ENCODE peak calls at places on chromosomes 16 and 17, in five cellular contexts. P is sigmoid colon, G is GM12891, X is A549, A is esophagus muscularis mucosa. Q is an unnamed sample.

GRCh38 chr17:77371117-77371887 is 230.5 kb downstream of the SEC14L1 start:
- DNase-seq in P (peak; percentile 67), A (no peak), G (no peak), X (no peak), Q (no peak)

GRCh38 chr16:20803192-20803560 is 3.1 kb downstream of the ERI2 start:
- DNase-seq in G (no peak), X (no peak), A (no peak), P (no peak), Q (peak; percentile 15)

GRCh38 chr17:37790153-37790552 is 45.3 kb upstream of the HNF1B start:
- DNase-seq in P (no peak), A (no peak), X (no peak), G (no peak), Q (no peak)

GRCh38 chr16:31093132-31093703 is 1.4 kb downstream of the VKORC1 start:
- DNase-seq in P (no peak), G (no peak), X (no peak), A (no peak), Q (no peak)

GRCh38 chr17:82740906-82741759 is 5.7 kb downstream of the FN3K start:
- DNase-seq in P (no peak), X (no peak), G (no peak), A (no peak), Q (no peak)

GRCh38 chr17:53630115-53630514 is 192.6 kb upstream of the KIF2B start:
- DNase-seq in A (no peak), P (no peak), X (no peak), G (no peak), Q (no peak)

GRCh38 chr16:67389911-67390815 is 3.1 kb downstream of the TPPP3 start:
- DNase-seq in G (no peak), P (peak; percentile 75), A (no peak), X (no peak), Q (no peak)

GRCh38 chr17:61299517-61300513 is 99.8 kb upstream of the TBX2 start:
- DNase-seq in A (no peak), P (no peak), G (no peak), X (no peak), Q (no peak)

GRCh38 chr16:55499951-55500350 is 8.9 kb upstream of the LPCAT2 start:
- DNase-seq in G (no peak), P (peak; percentile 46), X (no peak), A (peak; percentile 87), Q (peak; percentile 82)

GRCh38 chr17:8122391-8122922 is 1.4 kb downstream of the HES7 start:
- DNase-seq in P (no peak), A (no peak), X (no peak), G (no peak), Q (no peak)

DNA sequence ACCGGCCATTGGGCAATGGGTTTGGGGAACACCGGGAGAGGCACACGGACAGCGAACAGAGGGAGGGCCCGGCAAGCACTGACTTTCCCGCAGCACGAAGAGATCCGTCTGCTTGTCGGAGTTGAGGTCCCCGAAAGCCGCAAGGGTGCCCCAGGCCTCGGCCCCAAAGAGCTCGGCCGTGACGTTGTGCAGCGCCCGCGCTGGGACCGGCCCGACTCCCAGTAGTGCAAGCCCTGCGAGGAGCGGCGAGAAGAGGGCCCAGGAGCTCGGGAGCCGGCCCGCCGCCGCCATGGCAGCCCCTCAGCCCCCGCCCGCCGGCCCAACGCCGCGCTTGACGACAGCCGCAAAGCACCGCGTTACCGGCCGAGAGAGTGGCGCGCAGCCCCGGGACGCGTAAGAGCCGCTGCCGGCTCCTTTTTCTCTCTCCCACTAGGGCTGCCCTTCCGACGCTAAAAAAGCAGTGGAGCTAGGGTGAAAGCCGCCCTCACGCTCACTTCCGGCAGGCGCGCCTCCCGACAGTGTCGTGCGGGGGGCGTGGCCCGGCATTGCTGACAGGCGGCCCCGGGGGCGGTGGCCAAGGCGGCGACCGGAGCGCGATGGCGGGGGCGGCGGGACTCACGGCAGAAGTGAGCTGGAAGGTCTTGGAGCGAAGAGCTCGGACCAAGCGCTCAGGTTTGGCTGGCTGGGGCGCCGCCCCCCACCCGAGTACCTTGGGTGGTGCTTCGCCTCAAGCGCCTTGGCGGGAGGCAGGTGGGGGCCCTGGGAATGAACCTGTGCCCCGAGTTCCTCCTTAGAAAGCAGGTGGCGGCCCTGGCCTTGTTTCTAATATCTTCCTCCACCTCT is at the start of the genes ITFG1 and PHKB:
- DNase-seq in X (peak; percentile 56), G (peak; percentile 72), A (peak; percentile 95), P (peak; percentile 92), Q (peak; percentile 67)
- TF ChIP-seq POLR2A in X (peak; percentile 66), G (peak; percentile 89), A (no peak), P (no peak), Q (peak; percentile 55)

GRCh38 chr17:29181226-29181625 is 1.0 kb upstream of the MYO18A start:
- DNase-seq in A (no peak), P (no peak), X (no peak), G (no peak), Q (no peak)
- TF ChIP-seq POLR2A in A (no peak), P (no peak), X (no peak), G (no peak), Q (no peak)

DNA sequence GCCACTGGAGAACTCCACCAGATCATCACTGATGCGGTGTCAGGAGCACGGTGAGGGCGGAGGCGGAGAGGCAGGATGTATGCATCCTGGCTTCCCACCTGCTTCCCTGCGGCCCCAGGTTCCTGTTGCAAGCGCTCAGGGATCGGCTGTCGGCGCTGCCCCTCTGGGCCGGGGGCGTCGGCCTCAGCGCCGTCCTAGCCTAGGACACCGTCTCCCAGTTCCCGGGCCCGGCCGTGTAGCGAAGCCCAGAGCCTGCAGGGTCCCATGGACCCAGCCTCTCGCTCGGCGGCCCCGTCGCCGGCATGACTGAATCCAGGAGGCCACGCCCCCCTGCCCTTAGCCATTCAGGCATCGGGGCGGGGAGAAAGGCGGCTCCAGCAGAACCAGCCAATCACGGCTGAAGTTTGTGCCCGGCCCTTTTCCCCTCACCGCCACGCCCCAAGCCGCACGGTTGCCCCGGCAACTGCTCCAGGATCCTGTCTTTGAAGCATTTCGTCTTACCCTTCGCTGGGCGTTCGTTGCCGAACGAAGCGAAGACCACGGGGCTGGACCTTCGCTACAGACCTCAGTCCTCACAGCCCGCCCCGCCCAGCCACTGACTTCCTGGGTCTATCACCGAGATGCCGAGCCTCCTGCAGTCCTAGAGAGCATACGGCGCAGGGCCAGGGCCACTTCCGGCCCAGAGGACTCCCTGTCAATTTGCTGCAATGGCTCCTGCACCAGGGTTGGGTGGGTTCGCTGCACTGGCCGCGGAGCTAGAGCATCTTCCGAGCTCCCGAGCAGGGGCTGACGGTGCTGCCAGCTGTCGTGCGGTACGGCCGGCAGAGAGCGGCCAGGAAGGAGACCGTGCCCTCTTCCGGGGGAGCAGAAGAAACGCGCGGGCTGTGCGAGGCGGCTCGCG is 10.6 kb upstream of the ZNF213 start:
- DNase-seq in G (peak; percentile 93), A (peak; percentile 99), P (peak; percentile 98), X (peak; percentile 81), Q (peak; percentile 87)
- TF ChIP-seq POLR2A in G (peak; percentile 68), A (no peak), P (no peak), X (peak; percentile 68), Q (peak; percentile 67)

GRCh38 chr17:57067781-57068180 is 17.3 kb upstream of the AKAP1 start:
- DNase-seq in A (no peak), X (no peak), P (no peak), G (no peak), Q (no peak)
- TF ChIP-seq POLR2A in A (no peak), X (no peak), P (no peak), G (no peak), Q (no peak)

GRCh38 chr17:17467021-17467420 is 9.8 kb upstream of the MED9 start:
- DNase-seq in X (no peak), G (no peak), A (no peak), P (no peak), Q (no peak)

GRCh38 chr17:17467720-17468119 is 9.1 kb upstream of the MED9 start:
- DNase-seq in P (no peak), G (no peak), X (no peak), A (no peak), Q (peak; percentile 35)

GRCh38 chr17:17468217-17469010 is 8.4 kb upstream of the MED9 start:
- DNase-seq in A (no peak), X (no peak), P (no peak), G (no peak), Q (no peak)

GRCh38 chr17:17463821-17464220 is 13.0 kb upstream of the MED9 start:
- DNase-seq in P (no peak), G (no peak), X (no peak), A (no peak), Q (no peak)

GRCh38 chr17:17466511-17466910 is 10.3 kb upstream of the MED9 start:
- DNase-seq in P (no peak), G (no peak), A (no peak), X (no peak), Q (no peak)
- TF ChIP-seq POLR2A in P (no peak), G (no peak), A (no peak), X (no peak), Q (no peak)

GRCh38 chr17:42744283-42744805 is 496 bp downstream of the EZH1 start:
- DNase-seq in G (peak; percentile 56), P (peak; percentile 91), X (peak; percentile 80), A (peak; percentile 94), Q (peak; percentile 80)
- TF ChIP-seq POLR2A in G (no peak), P (no peak), X (no peak), A (no peak), Q (no peak)

Q was measured in H54.